ENCODE peak calls at places on chromosome 6, in four cellular contexts. J is ELR, O is body of pancreas, U is NCI-H187. L is an unnamed sample.

GRCh38 chr6:102197211-102197610 is 803.7 kb downstream of the GRIK2 start:
- DNase-seq in O (no peak), J (no peak), U (no peak), L (no peak)

GRCh38 chr6:48542191-48542590 is 431.2 kb upstream of the PTCHD4 start:
- DNase-seq in U (no peak), J (peak), O (no peak), L (peak)

GRCh38 chr6:130366011-130366963 is at the start of gene TMEM200A:
- DNase-seq in O (peak), J (peak), U (no peak), L (peak)

GRCh38 chr6:24935753-24936152 is at the start of gene RIPOR2:
- DNase-seq in O (no peak), J (no peak), U (no peak), L (no peak)

GRCh38 chr6:159104931-159105330 is 60.1 kb upstream of the TAGAP start:
- DNase-seq in J (no peak), O (no peak), U (no peak), L (no peak)

GRCh38 chr6:38192011-38192410 is 372.5 kb downstream of the ZFAND3 start:
- DNase-seq in O (no peak), J (no peak), U (no peak), L (no peak)

GRCh38 chr6:72811971-72812421 is 190.1 kb downstream of the KCNQ5 start:
- DNase-seq in O (no peak), J (peak), U (no peak), L (no peak)

GRCh38 chr6:151300267-151300930 is 60.6 kb downstream of the AKAP12 start:
- DNase-seq in O (no peak), J (no peak), U (no peak), L (no peak)

GRCh38 chr6:37495199-37495913 is 4.3 kb downstream of the CCDC167 start:
- DNase-seq in O (no peak), U (no peak), J (no peak), L (no peak)

GRCh38 chr6:148678682-148679081 is 68.1 kb upstream of the UST start:
- DNase-seq in U (no peak), J (no peak), O (no peak), L (no peak)

GRCh38 chr6:167397712-167398111 is 72.8 kb downstream of the TTLL2 start:
- DNase-seq in O (no peak), J (no peak), U (no peak), L (no peak)

GRCh38 chr6:63510353-63510686 is 62.0 kb upstream of the LOC128125822 start:
- DNase-seq in O (no peak), J (no peak), U (no peak), L (no peak)

GRCh38 chr6:125852587-125852986 is 61.8 kb downstream of the NCOA7 start:
- DNase-seq in U (no peak), J (no peak), O (no peak), L (no peak)

GRCh38 chr6:107957165-107957908 is 671 bp downstream of the SEC63 start:
- DNase-seq in U (no peak), J (peak), O (peak), L (peak)

GRCh38 chr6:112639436-112639835 is 292.3 kb downstream of the RFPL4B start:
- DNase-seq in O (no peak), J (peak), U (no peak), L (peak)